ENCODE peak calls at places on chromosomes 1 and 21, in seven cellular contexts. Z is H1; W is HCT116; X is hepatic stellate cell; I is activated CD8-positive, alpha-beta memory T cell treated with anti-CD3 and anti-CD28 coated beads for 48 hours; N is iris pigment epithelial cell; B is IMR-90. Q is an unnamed sample.

GRCh38 chr1:47650606-47651005 is 212.8 kb downstream of the FOXD2 start:
- DNase-seq in Z (no peak), W (no peak), X (no peak), I (no peak), N (no peak), B (no peak), Q (no peak)

GRCh38 chr1:95496307-95496706 is 262.3 kb downstream of the RWDD3 start:
- DNase-seq in Z (no peak), W (no peak), X (no peak), I (no peak), N (no peak), B (no peak), Q (no peak)

GRCh38 chr1:4595341-4596225 is 58.8 kb upstream of the AJAP1 start:
- DNase-seq in Z (no peak), W (no peak), X (no peak), I (no peak), N (no peak), B (no peak), Q (no peak)

GRCh38 chr1:26913389-26913753 is 404 bp downstream of the NR0B2 start:
- DNase-seq in Z (no peak), W (no peak), X (no peak), I (no peak), N (no peak), B (no peak), Q (no peak)

GRCh38 chr1:97364086-97364485 is 556.7 kb downstream of the DPYD start:
- DNase-seq in Z (no peak), W (no peak), X (no peak), I (no peak), N (peak; percentile 77), B (peak; percentile 73), Q (peak; percentile 61)

GRCh38 chr1:100606438-100606837 is 68.5 kb downstream of the GPR88 start:
- DNase-seq in Z (no peak), W (peak; percentile 13), X (peak; percentile 27), I (no peak), N (peak; percentile 69), B (peak; percentile 74), Q (peak; percentile 71)

GRCh38 chr1:223227486-223228196 is 84.6 kb upstream of the TLR5 start:
- DNase-seq in Z (no peak), W (no peak), X (no peak), I (no peak), N (no peak), B (peak; percentile 18), Q (no peak)

GRCh38 chr1:18948048-18948912 is 8.2 kb downstream of the IFFO2 start:
- DNase-seq in Z (no peak), W (no peak), X (no peak), I (no peak), N (peak; percentile 43), B (no peak), Q (peak; percentile 61)

GRCh38 chr1:93774707-93775106 is 93.1 kb upstream of the BCAR3 start:
- DNase-seq in Z (no peak), W (no peak), X (no peak), I (no peak), N (no peak), B (peak; percentile 68), Q (peak; percentile 77)

GRCh38 chr1:161826478-161826877 is 60.4 kb downstream of the ATF6 start:
- DNase-seq in Z (no peak), W (no peak), X (no peak), I (no peak), N (no peak), B (no peak), Q (no peak)

GRCh38 chr1:5373281-5373680 is 618.9 kb downstream of the NPHP4 start:
- DNase-seq in Z (no peak), W (no peak), X (no peak), I (no peak), N (no peak), B (no peak), Q (no peak)

GRCh38 chr21:45266518-45267389 is 20.9 kb downstream of the POFUT2 start:
- DNase-seq in Z (no peak), W (no peak), X (no peak), I (no peak), N (peak; percentile 21), B (no peak), Q (peak; percentile 30)

GRCh38 chr1:219391297-219391696 is 217.6 kb downstream of the LYPLAL1 start:
- DNase-seq in Z (no peak), W (no peak), X (no peak), I (no peak), N (no peak), B (no peak), Q (no peak)

GRCh38 chr1:177927021-177927596 is 42.7 kb downstream of the SEC16B start:
- DNase-seq in Z (no peak), W (no peak), X (peak; percentile 74), I (no peak), N (peak; percentile 93), B (peak; percentile 97), Q (peak; percentile 91)

GRCh38 chr1:28129150-28129549 is 40.7 kb upstream of the EYA3 start:
- DNase-seq in Z (no peak), W (peak; percentile 63), X (no peak), I (no peak), N (peak; percentile 84), B (peak; percentile 82), Q (peak; percentile 59)

GRCh38 chr1:29498126-29499100 is 262.1 kb downstream of the PTPRU start:
- DNase-seq in Z (no peak), W (no peak), X (no peak), I (no peak), N (peak; percentile 15), B (peak; percentile 11), Q (peak; percentile 9)

GRCh38 chr1:166924829-166925541 is 48.9 kb upstream of the TADA1 start:
- DNase-seq in Z (no peak), W (no peak), X (no peak), I (no peak), N (no peak), B (no peak), Q (peak; percentile 22)

Q was measured in astrocyte of the spinal cord.